ENCODE peak calls at places on chromosomes 4 and X, in five cellular contexts. X is stimulated activated CD4-positive, alpha-beta T cell treated with anti-CD3 and anti-CD28 coated beads, Interleukin-1b, Interleukin-23, amount 100 ng/mL, for 1 hour; C is COR-L47; M is DMS153; D is Calu3. T is an unnamed sample.

GRCh38 chrX:103356023-103356798 is at the start of gene TCEAL9:
- DNase-seq in X (no peak), C (peak), M (peak), D (peak), T (no peak)

GRCh38 chrX:19085975-19086772 is 36.1 kb downstream of the ADGRG2 start:
- DNase-seq in X (no peak), C (no peak), M (no peak), D (no peak), T (no peak)

GRCh38 chr4:9762823-9763475 is 18.5 kb upstream of the DRD5 start:
- DNase-seq in X (no peak), C (peak), M (peak), D (peak), T (no peak)

GRCh38 chr4:5789141-5789540 is 78.1 kb downstream of the EVC start:
- DNase-seq in X (no peak), C (no peak), M (no peak), D (no peak), T (no peak)

GRCh38 chr4:6092131-6092530 is 73.9 kb upstream of the C4orf50 start:
- DNase-seq in X (no peak), C (no peak), M (peak), D (no peak), T (no peak)

GRCh38 chrX:119249836-119250340 is 13.8 kb downstream of the PGRMC1 start:
- DNase-seq in X (no peak), C (no peak), M (no peak), D (no peak), T (no peak)

GRCh38 chr4:6716018-6716911 is at the start of gene BLOC1S4:
- DNase-seq in X (peak), C (peak), M (peak), D (peak), T (no peak)

GRCh38 chrX:41317487-41318208 is 16.3 kb upstream of the DDX3X start:
- DNase-seq in X (no peak), C (no peak), M (no peak), D (no peak), T (no peak)

GRCh38 chrX:69264134-69264533 is 98.9 kb upstream of the PJA1 start:
- DNase-seq in X (no peak), C (no peak), M (no peak), D (no peak), T (no peak)

GRCh38 chrX:138858438-138858837 is 146.9 kb upstream of the FGF13 start:
- DNase-seq in X (no peak), C (no peak), M (no peak), D (no peak), T (no peak)

GRCh38 chr4:17701882-17702281 is 79.5 kb downstream of the FAM184B start:
- DNase-seq in X (no peak), C (no peak), M (no peak), D (no peak), T (no peak)

GRCh38 chr4:170089743-170090666 is at the start of gene AADAT:
- DNase-seq in X (no peak), C (peak), M (peak), D (peak), T (peak)